ENCODE peak calls at places on chromosomes 7 and 10, in four cellular contexts. U, P, B and G are unnamed samples.

GRCh38 chr7:42858570-42858969 is 53.3 kb downstream of the C7orf25 start:
- DNase-seq in B (no peak), P (no peak), U (peak; percentile 8), G (no peak)

GRCh38 chr10:129468187-129468586 is 1.1 kb downstream of the MGMT start:
- DNase-seq in P (no peak), B (no peak), U (no peak), G (peak; percentile 62)

GRCh38 chr10:60334991-60335390 is 54.7 kb downstream of the ANK3 start:
- DNase-seq in P (no peak), U (no peak), B (no peak), G (no peak)

GRCh38 chr10:104297697-104298660 is 29.0 kb downstream of the GSTO2 start:
- DNase-seq in P (no peak), U (no peak), B (no peak), G (no peak)

GRCh38 chr10:128047337-128047736 is 78.9 kb downstream of the MKI67 start:
- DNase-seq in U (peak; percentile 10), B (no peak), P (peak; percentile 85), G (no peak)

GRCh38 chr10:22345301-22346086 is at the start of gene SPAG6:
- DNase-seq in U (no peak), P (peak; percentile 72), B (peak; percentile 84), G (no peak)

GRCh38 chr7:137986252-137987010 is 15.5 kb downstream of the CREB3L2 start:
- DNase-seq in P (peak; percentile 79), B (no peak), U (no peak), G (no peak)

GRCh38 chr7:73995330-73995729 is 32.6 kb upstream of the ELN start:
- DNase-seq in U (no peak), P (no peak), B (no peak), G (no peak)

GRCh38 chr7:43904533-43905208 is 1.7 kb downstream of the URGCP start:
- DNase-seq in P (no peak), B (no peak), U (no peak), G (no peak)

GRCh38 chr10:17061418-17061817 is 68.2 kb downstream of the CUBN start:
- DNase-seq in B (no peak), U (no peak), P (no peak), G (no peak)

GRCh38 chr7:106869954-106870353 is 4.9 kb downstream of the PIK3CG start:
- DNase-seq in P (no peak), B (no peak), U (no peak), G (no peak)

GRCh38 chr10:35608317-35608672 is 3.2 kb downstream of the GJD4 start:
- DNase-seq in U (no peak), B (no peak), P (no peak), G (no peak)

GRCh38 chr7:69751026-69751425 is 152.8 kb downstream of the AUTS2 start:
- DNase-seq in P (no peak), U (no peak), B (no peak), G (no peak)

GRCh38 chr7:136925556-136925955 is 57.1 kb downstream of the CHRM2 start:
- DNase-seq in B (no peak), P (no peak), U (no peak), G (no peak)

GRCh38 chr10:132659206-132660091 is 121.9 kb downstream of the INPP5A start:
- DNase-seq in B (no peak), U (no peak), P (peak; percentile 86), G (no peak)

GRCh38 chr7:25832456-25832855 is 319.5 kb upstream of the NFE2L3 start:
- DNase-seq in U (no peak), B (no peak), P (no peak), G (no peak)
- TF ChIP-seq EP300 in U (no peak), B (no peak), P (no peak), G (no peak)

GRCh38 chr10:77290528-77291155 is 347.0 kb downstream of the KCNMA1 start:
- DNase-seq in U (peak; percentile 81), B (no peak), P (peak; percentile 17), G (no peak)
- TF ChIP-seq EP300 in U (peak; percentile 45), B (peak; percentile 97), P (no peak), G (no peak)

DNA sequence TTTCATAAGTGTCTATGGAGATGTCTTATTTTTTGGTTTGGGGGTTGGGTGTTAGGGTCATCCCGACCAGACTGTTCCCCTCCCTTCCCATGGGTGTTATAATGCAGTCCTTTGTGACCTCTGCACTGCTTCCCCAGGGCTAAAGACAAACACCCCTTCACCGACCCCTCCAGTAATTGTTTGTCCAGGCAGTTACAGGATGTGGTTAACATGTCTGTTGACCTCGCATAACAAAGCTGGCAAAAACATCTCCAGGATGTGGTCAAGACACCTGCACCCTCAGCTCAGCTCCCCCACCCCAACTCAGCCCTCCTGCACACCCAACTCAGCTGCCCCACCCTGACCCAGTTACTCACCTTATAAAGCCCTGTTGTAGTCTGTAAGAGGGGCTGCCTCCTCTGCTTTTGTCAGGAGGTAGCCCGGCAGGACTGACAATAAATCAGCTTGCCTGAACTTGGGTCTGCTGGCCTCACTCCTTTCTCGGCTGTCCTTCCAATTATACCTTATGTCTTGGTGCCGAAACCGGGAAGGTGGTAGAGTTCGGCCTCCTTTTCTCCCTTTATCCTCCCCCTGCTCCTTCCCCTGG is 102.2 kb downstream of the ZNF92 start:
- DNase-seq in P (no peak), B (no peak), U (no peak), G (no peak)
- TF ChIP-seq EP300 in P (no peak), B (no peak), U (no peak), G (no peak)

GRCh38 chr10:15395912-15396311 is 24.8 kb upstream of the FAM171A1 start:
- DNase-seq in P (no peak), B (no peak), U (no peak), G (no peak)
- TF ChIP-seq EP300 in P (no peak), B (no peak), U (no peak), G (no peak)

GRCh38 chr10:71963351-71963755 is 842 bp upstream of the CHST3 start:
- DNase-seq in P (peak; percentile 90), B (no peak), U (no peak), G (no peak)
- TF ChIP-seq EP300 in P (peak; percentile 79), B (no peak), U (no peak), G (peak; percentile 86)

GRCh38 chr7:10789170-10789569 is 184.5 kb upstream of the PHF14 start:
- DNase-seq in B (no peak), P (no peak), U (peak; percentile 33), G (no peak)
- TF ChIP-seq EP300 in B (no peak), P (no peak), U (no peak), G (no peak)

DNA sequence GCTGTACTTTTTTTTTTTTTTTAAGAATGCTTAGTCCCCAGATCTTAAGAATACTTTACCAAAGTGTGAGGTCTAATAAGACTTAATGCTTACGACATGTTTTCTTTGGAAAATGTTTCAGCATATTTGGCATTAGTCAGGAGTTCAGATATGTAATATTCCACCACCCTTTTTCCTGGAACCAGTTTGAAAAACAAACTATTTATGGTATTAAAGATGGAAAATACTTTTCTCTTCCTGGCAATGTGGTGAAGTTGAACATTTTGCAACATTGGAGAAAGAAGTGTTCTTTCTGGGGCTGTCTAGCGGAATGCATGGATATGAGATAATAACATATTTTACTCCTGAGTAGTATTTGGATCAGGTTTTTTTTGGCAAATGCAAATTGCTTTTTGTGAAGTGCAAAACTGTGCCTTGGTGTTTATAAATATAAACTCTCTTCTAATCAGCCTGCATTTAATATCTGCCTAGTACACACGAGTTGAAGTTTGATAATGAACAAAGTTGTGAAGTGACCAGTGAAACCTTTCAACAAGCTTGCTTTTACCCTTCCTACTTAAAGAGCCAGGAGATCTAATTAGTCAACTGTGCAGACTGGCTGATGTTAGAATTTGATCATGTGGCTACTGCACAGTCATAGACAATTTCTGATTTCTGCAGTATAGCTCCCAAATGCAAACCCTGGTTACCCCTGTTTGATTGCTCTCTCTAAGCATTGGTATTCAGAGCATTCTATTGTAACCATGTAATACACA is 20.9 kb downstream of the MAP3K8 start:
- DNase-seq in P (no peak), B (no peak), U (no peak), G (no peak)
- TF ChIP-seq EP300 in P (peak; percentile 85), B (no peak), U (no peak), G (peak; percentile 90)

GRCh38 chr7:99210265-99210970 is 2.5 kb upstream of the KPNA7 start:
- DNase-seq in P (peak; percentile 3), U (peak; percentile 96), B (no peak), G (no peak)
- TF ChIP-seq EP300 in P (no peak), U (peak; percentile 66), B (no peak), G (no peak)

DNA sequence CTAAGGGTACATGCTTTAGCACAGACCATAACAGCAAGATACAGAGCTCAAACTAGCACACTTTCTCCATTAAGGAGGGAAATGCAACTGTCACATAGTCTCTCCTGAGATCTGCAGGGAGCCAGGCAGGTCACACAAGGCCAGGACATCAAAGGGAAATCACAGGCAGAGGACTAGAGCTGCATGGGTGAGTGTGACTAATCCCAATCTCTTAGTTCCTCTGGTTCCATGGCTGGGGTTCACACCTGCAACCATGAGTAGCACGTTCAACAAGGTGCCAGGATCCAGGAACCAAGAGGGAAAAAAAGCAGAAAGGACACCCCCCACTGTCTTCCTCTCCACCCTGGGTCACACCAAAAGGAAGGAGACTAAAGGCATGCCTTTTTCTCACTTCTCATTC is 296.5 kb upstream of the STEAP1 start:
- DNase-seq in B (no peak), P (no peak), U (no peak), G (no peak)
- TF ChIP-seq EP300 in B (no peak), P (no peak), U (no peak), G (no peak)